ENCODE peak calls at places on chromosomes 13 and 19, in eight cellular contexts. C is tibial nerve, K is mammary epithelial cell, T is adrenal gland, N is keratinocyte, Y is endodermal cell, Q is trophoblast cell, U is Caco-2. P is an unnamed sample.

GRCh38 chr13:77509221-77509620 is 26.3 kb upstream of the SCEL start:
- DNase-seq in C (no peak), K (no peak), T (no peak), N (no peak), Y (no peak), Q (no peak), U (no peak), P (no peak)

GRCh38 chr13:59112375-59112774 is 1051.4 kb downstream of the DIAPH3 start:
- DNase-seq in C (no peak), K (peak; percentile 64), T (peak; percentile 19), N (no peak), Y (no peak), Q (peak; percentile 3), U (no peak), P (no peak)

GRCh38 chr19:30330266-30330665 is 41.9 kb upstream of the ZNF536 start:
- DNase-seq in C (no peak), K (no peak), T (no peak), N (no peak), Y (peak; percentile 22), Q (no peak), U (no peak), P (no peak)

GRCh38 chr13:35086667-35087066 is 144.6 kb downstream of the NBEA start:
- DNase-seq in C (no peak), K (peak; percentile 37), T (no peak), N (no peak), Y (no peak), Q (no peak), U (no peak), P (no peak)

GRCh38 chr19:873084-874019 is 13.9 kb downstream of the CFD start:
- DNase-seq in C (no peak), K (peak; percentile 11), T (peak; percentile 50), N (peak; percentile 86), Y (peak; percentile 82), Q (no peak), U (no peak), P (peak; percentile 88)

GRCh38 chr13:104833221-104833620 is 1702.2 kb downstream of the EFNB2 start:
- DNase-seq in C (no peak), K (no peak), T (no peak), N (no peak), Y (no peak), Q (no peak), U (no peak), P (no peak)

GRCh38 chr19:1122972-1123363 is 19.2 kb downstream of the GPX4 start:
- DNase-seq in C (no peak), K (peak; percentile 69), T (peak; percentile 79), N (no peak), Y (peak; percentile 97), Q (peak; percentile 65), U (peak; percentile 81), P (peak; percentile 100)

GRCh38 chr19:40225440-40226305 is 816 bp downstream of the CCNP start:
- DNase-seq in C (no peak), K (no peak), T (no peak), N (no peak), Y (no peak), Q (no peak), U (no peak), P (no peak)

GRCh38 chr19:33718668-33719259 is 77.9 kb upstream of the KCTD15 start:
- DNase-seq in C (no peak), K (no peak), T (no peak), N (no peak), Y (no peak), Q (no peak), U (no peak), P (no peak)

GRCh38 chr19:8253678-8254077 is 44.5 kb downstream of the CERS4 start:
- DNase-seq in C (no peak), K (no peak), T (no peak), N (no peak), Y (no peak), Q (no peak), U (no peak), P (peak; percentile 14)

GRCh38 chr13:90882551-90882950 is 464.9 kb upstream of the MIR17HG start:
- DNase-seq in C (no peak), K (no peak), T (no peak), N (no peak), Y (no peak), Q (no peak), U (no peak), P (no peak)

GRCh38 chr13:101473458-101473857 is 21.0 kb downstream of the ITGBL1 start:
- DNase-seq in C (no peak), K (peak; percentile 82), T (peak; percentile 31), N (no peak), Y (no peak), Q (no peak), U (no peak), P (no peak)

GRCh38 chr13:113144255-113144629 is 14.2 kb upstream of the PROZ start:
- DNase-seq in C (no peak), K (no peak), T (no peak), N (no peak), Y (peak; percentile 26), Q (no peak), U (no peak), P (no peak)

GRCh38 chr19:41934849-41935374 is 6.7 kb upstream of the ERFL start:
- DNase-seq in C (peak; percentile 72), K (peak; percentile 44), T (peak; percentile 71), N (no peak), Y (peak; percentile 98), Q (peak; percentile 74), U (peak; percentile 87), P (peak; percentile 96)

GRCh38 chr19:41933131-41933458 is 4.8 kb upstream of the ERFL start:
- DNase-seq in C (no peak), K (no peak), T (no peak), N (no peak), Y (no peak), Q (no peak), U (no peak), P (no peak)

GRCh38 chr19:41932259-41933130 is 4.2 kb upstream of the ERFL start:
- DNase-seq in C (no peak), K (no peak), T (no peak), N (no peak), Y (peak; percentile 63), Q (no peak), U (no peak), P (peak; percentile 73)

GRCh38 chr19:41935781-41936415 is 7.6 kb upstream of the ERFL start:
- DNase-seq in C (no peak), K (no peak), T (no peak), N (no peak), Y (no peak), Q (no peak), U (no peak), P (peak; percentile 67)

GRCh38 chr19:41933693-41934426 is 5.6 kb upstream of the ERFL start:
- DNase-seq in C (no peak), K (no peak), T (no peak), N (no peak), Y (peak; percentile 59), Q (no peak), U (no peak), P (no peak)
- H3K4me3 ChIP-seq in C (no peak overlapping the region), K (no peak overlapping the region), T (no peak overlapping the region), N (no peak overlapping the region), Y (no peak overlapping the region), Q (no peak overlapping the region), U (no peak overlapping the region), P (no peak overlapping the region)

GRCh38 chr13:27928805-27929753 is 9.3 kb downstream of the PDX1 start:
- DNase-seq in C (no peak), K (no peak), T (no peak), N (no peak), Y (peak; percentile 61), Q (no peak), U (no peak), P (peak; percentile 57)
- H3K27me3 ChIP-seq in C (no peaks in the 10 kb centered on the region), K (peaks cover 63% of the 10 kb centered on the region), T (peaks cover 58% of the 10 kb centered on the region), N (peaks cover 76% of the 10 kb centered on the region), Y (peaks cover 100% of the 10 kb centered on the region), Q (peaks cover 72% of the 10 kb centered on the region), U (no peaks in the 10 kb centered on the region), P (peaks cover 92% of the 10 kb centered on the region)

GRCh38 chr19:10104665-10105221 is 1.4 kb upstream of the PPAN start:
- DNase-seq in C (no peak), K (no peak), T (no peak), N (no peak), Y (no peak), Q (no peak), U (no peak), P (peak; percentile 41)
- H3K4me3 ChIP-seq in C (no peak overlapping the region), K (no peak overlapping the region), T (no peak overlapping the region), N (no peak overlapping the region), Y (no peak overlapping the region), Q (no peak overlapping the region), U (no peak overlapping the region), P (no peak overlapping the region)

GRCh38 chr19:49433240-49433901 is 8.0 kb downstream of the SLC17A7 start:
- DNase-seq in C (no peak), K (no peak), T (no peak), N (no peak), Y (no peak), Q (no peak), U (no peak), P (no peak)
- H3K27me3 ChIP-seq in C (no peaks in the 10 kb centered on the region), K (peaks cover 22% of the 10 kb centered on the region), T (peaks cover 67% of the 10 kb centered on the region), N (peaks cover 94% of the 10 kb centered on the region), Y (peaks cover 100% of the 10 kb centered on the region), Q (peaks cover 31% of the 10 kb centered on the region), U (no peaks in the 10 kb centered on the region), P (peaks cover 95% of the 10 kb centered on the region)

DNA sequence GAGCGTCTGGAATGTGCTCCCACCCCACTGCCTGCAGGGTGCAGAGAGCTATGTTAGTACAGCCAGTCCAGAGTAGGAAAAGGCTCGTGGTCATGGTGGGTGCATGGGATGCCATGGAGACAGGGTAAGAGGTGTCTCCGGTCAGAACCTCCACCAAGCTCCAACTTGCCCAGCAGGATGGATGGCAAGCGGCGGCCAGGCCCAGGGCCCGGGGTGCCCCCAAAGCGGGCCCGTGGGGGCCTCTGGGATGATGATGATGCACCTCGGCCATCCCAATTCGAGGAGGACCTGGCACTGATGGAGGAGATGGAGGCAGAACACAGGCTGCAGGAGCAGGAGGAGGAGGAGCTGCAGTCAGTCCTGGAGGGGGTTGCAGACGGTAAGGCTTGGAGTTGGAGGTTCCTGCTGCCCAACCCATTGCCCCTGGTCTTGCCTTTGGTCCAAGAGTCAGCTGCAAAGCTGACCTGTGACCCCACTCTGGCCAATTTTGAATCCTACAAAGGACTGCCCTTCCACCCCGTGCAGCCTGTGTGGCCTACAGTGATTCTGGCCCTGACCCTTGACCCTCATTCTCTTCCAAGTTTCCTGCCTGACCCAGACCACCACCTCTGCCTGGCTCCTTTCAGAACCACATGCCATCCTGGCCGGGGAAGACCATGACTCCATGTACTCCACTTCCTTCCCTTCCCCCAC is 14.7 kb downstream of the POLD1 start:
- DNase-seq in C (no peak), K (no peak), T (no peak), N (no peak), Y (no peak), Q (no peak), U (no peak), P (no peak)
- H3K4me3 ChIP-seq in C (no peak overlapping the region), K (no peak overlapping the region), T (no peak overlapping the region), N (no peak overlapping the region), Y (no peak overlapping the region), Q (no peak overlapping the region), U (no peak overlapping the region), P (no peak overlapping the region)

DNA sequence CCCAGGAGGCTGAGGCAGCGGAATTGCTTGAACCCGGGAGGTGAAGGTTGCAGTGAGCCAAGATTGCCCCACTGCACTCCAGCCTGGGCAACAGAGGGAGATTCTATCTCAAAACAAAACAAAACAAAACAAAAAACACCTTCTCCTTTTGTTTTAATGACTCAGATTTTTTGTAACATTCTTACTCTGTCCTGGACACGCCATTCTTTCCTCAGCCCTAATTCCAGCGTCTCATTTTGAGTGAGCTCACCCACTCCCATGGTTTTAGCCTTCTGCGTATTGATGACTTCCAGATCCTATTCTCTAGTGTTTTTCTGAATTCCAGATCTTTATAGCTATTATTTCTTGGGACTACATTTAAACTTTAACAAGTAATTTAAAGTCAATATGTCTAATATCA is 326.3 kb downstream of the MYO16 start:
- DNase-seq in C (no peak), K (no peak), T (no peak), N (no peak), Y (no peak), Q (peak; percentile 86), U (no peak), P (no peak)
- H3K27me3 ChIP-seq in C (no peaks in the 10 kb centered on the region), K (no peaks in the 10 kb centered on the region), T (no peaks in the 10 kb centered on the region), N (no peaks in the 10 kb centered on the region), Y (no peaks in the 10 kb centered on the region), Q (no peaks in the 10 kb centered on the region), U (no peaks in the 10 kb centered on the region), P (no peaks in the 10 kb centered on the region)

P was measured in H7.